ENCODE peak calls at places on chromosomes 6 and 20, in ten cellular contexts. A, P, C, D, R, S, Y, H, G and V are unnamed samples.

GRCh38 chr6:139570166-139570565 is 195.7 kb upstream of the CITED2 start:
- DNase-seq in A (no peak), P (no peak), C (no peak), D (no peak), R (no peak), S (no peak), Y (no peak), H (no peak), G (no peak), V (no peak)

GRCh38 chr6:109484161-109484560 is 1.1 kb upstream of the ZBTB24 start:
- DNase-seq in A (no peak), P (no peak), C (no peak), D (no peak), R (no peak), S (no peak), Y (no peak), H (no peak), G (no peak), V (no peak)

GRCh38 chr6:170516783-170517616 is 36.1 kb downstream of the PSMB1 start:
- DNase-seq in A (peak; percentile 1), P (peak; percentile 61), C (peak; percentile 78), D (no peak), R (peak; percentile 56), S (peak; percentile 48), Y (peak; percentile 19), H (peak; percentile 24), G (peak; percentile 41), V (peak; percentile 42)

GRCh38 chr20:50192364-50193168 is 1.9 kb downstream of the CEBPB start:
- DNase-seq in A (no peak), P (peak; percentile 92), C (peak; percentile 89), D (peak; percentile 93), R (peak; percentile 84), S (peak; percentile 65), Y (peak; percentile 87), H (peak; percentile 92), G (peak; percentile 85), V (peak; percentile 89)

GRCh38 chr20:46970937-46971630 is 76.4 kb downstream of the EYA2 start:
- DNase-seq in A (no peak), P (peak; percentile 94), C (peak; percentile 97), D (no peak), R (peak; percentile 51), S (peak; percentile 95), Y (no peak), H (no peak), G (no peak), V (no peak)

GRCh38 chr20:25056601-25057233 is 1.2 kb downstream of the ACSS1 start:
- DNase-seq in A (no peak), P (no peak), C (no peak), D (peak; percentile 94), R (no peak), S (no peak), Y (no peak), H (peak; percentile 32), G (no peak), V (no peak)

GRCh38 chr6:13286185-13286584 is 42.2 kb downstream of the TBC1D7 start:
- DNase-seq in A (no peak), P (no peak), C (no peak), D (no peak), R (no peak), S (no peak), Y (no peak), H (no peak), G (no peak), V (no peak)

GRCh38 chr6:131862486-131862885 is 54.7 kb downstream of the ENPP1 start:
- DNase-seq in A (no peak), P (no peak), C (no peak), D (no peak), R (no peak), S (no peak), Y (no peak), H (no peak), G (peak; percentile 55), V (no peak)

GRCh38 chr6:35052694-35053565 is 88.2 kb downstream of the TCP11 start:
- DNase-seq in A (no peak), P (no peak), C (peak; percentile 56), D (no peak), R (no peak), S (no peak), Y (peak; percentile 28), H (no peak), G (peak; percentile 38), V (peak; percentile 50)

GRCh38 chr6:137277971-137278602 is 58.9 kb upstream of the IFNGR1 start:
- DNase-seq in A (no peak), P (peak; percentile 40), C (peak; percentile 84), D (no peak), R (no peak), S (peak; percentile 32), Y (no peak), H (no peak), G (no peak), V (no peak)

GRCh38 chr6:72787521-72788031 is 165.7 kb downstream of the KCNQ5 start:
- DNase-seq in A (no peak), P (peak; percentile 47), C (peak; percentile 78), D (no peak), R (no peak), S (no peak), Y (no peak), H (no peak), G (no peak), V (no peak)

GRCh38 chr6:27081931-27082330 is 165.6 kb upstream of the PRSS16 start:
- DNase-seq in A (no peak), P (no peak), C (no peak), D (no peak), R (no peak), S (no peak), Y (no peak), H (no peak), G (no peak), V (no peak)

GRCh38 chr6:106972500-106972899 is 2.0 kb downstream of the CD24 start:
- DNase-seq in A (no peak), P (peak; percentile 4), C (no peak), D (no peak), R (no peak), S (no peak), Y (no peak), H (no peak), G (no peak), V (no peak)

GRCh38 chr6:70310063-70310694 is 7.3 kb upstream of the COL9A1 start:
- DNase-seq in A (no peak), P (peak; percentile 54), C (peak; percentile 53), D (no peak), R (no peak), S (peak; percentile 40), Y (no peak), H (no peak), G (no peak), V (no peak)

GRCh38 chr6:12334524-12335130 is 44.5 kb downstream of the EDN1 start:
- DNase-seq in A (no peak), P (peak; percentile 46), C (no peak), D (no peak), R (no peak), S (no peak), Y (no peak), H (no peak), G (no peak), V (no peak)

GRCh38 chr6:75437451-75438185 is 56.0 kb downstream of the FILIP1 start:
- DNase-seq in A (no peak), P (no peak), C (peak; percentile 80), D (no peak), R (no peak), S (no peak), Y (no peak), H (no peak), G (no peak), V (no peak)

GRCh38 chr6:41718828-41719227 is 16.6 kb downstream of the TFEB start:
- DNase-seq in A (no peak), P (no peak), C (no peak), D (no peak), R (no peak), S (no peak), Y (no peak), H (no peak), G (no peak), V (no peak)

GRCh38 chr6:37965964-37966676 is 146.6 kb downstream of the ZFAND3 start:
- DNase-seq in A (no peak), P (peak; percentile 12), C (peak; percentile 48), D (no peak), R (no peak), S (no peak), Y (no peak), H (no peak), G (no peak), V (no peak)

DNA sequence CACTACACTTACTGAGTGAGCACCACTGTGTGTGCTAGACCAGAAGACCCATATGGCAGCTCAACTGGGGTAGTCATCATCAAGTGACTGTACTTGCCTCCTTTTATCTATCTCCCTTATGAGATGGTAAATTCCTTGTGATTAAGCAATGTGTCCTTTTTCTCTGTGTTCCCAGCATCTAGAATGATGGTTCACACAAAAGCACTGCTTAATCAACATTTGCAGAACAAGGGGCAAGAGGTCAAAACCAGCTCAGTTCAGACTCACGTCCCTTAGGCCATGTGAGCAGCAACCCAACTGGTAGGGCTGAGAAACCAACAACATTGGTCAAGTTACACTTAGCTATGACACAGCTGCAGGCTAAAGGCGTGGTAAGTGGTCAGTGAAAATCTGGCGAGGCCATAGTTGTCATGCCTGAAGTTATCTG is 10.0 kb downstream of the TRAM2 start:
- DNase-seq in A (no peak), P (peak; percentile 83), C (peak; percentile 99), D (no peak), R (no peak), S (no peak), Y (no peak), H (no peak), G (no peak), V (no peak)
- H3K4me1 ChIP-seq in A (peaks cover 12% of the 10 kb centered on the region), P (peaks cover 54% of the 10 kb centered on the region), C (peaks cover 43% of the 10 kb centered on the region), D (peaks cover 6% of the 10 kb centered on the region), R (no peaks in the 10 kb centered on the region), S (no peaks in the 10 kb centered on the region), Y (peaks cover 5% of the 10 kb centered on the region), H (no peaks in the 10 kb centered on the region), G (peaks cover 30% of the 10 kb centered on the region), V (no peaks in the 10 kb centered on the region)

GRCh38 chr6:10404107-10404798 is 10.6 kb downstream of the TFAP2A start:
- DNase-seq in A (peak; percentile 68), P (peak; percentile 98), C (peak; percentile 90), D (peak; percentile 95), R (peak; percentile 99), S (peak; percentile 92), Y (peak; percentile 96), H (peak; percentile 76), G (peak; percentile 90), V (peak; percentile 89)
- TF ChIP-seq POLR2A in A (peak; percentile 19), P (peak; percentile 49), C (peak; percentile 30), D (no peak), R (peak; percentile 96), S (peak; percentile 69), Y (peak; percentile 35), H (no peak), G (no peak), V (no peak)

GRCh38 chr6:152648090-152648489 is 10.9 kb upstream of the SYNE1 start:
- DNase-seq in A (no peak), P (no peak), C (peak; percentile 63), D (no peak), R (no peak), S (no peak), Y (no peak), H (no peak), G (no peak), V (no peak)
- H3K4me3 ChIP-seq in A (no peak overlapping the region), P (no peak overlapping the region), C (no peak overlapping the region), D (no peak overlapping the region), R (no peak overlapping the region), S (no peak overlapping the region), Y (no peak overlapping the region), H (no peak overlapping the region), G (no peak overlapping the region), V (no peak overlapping the region)

DNA sequence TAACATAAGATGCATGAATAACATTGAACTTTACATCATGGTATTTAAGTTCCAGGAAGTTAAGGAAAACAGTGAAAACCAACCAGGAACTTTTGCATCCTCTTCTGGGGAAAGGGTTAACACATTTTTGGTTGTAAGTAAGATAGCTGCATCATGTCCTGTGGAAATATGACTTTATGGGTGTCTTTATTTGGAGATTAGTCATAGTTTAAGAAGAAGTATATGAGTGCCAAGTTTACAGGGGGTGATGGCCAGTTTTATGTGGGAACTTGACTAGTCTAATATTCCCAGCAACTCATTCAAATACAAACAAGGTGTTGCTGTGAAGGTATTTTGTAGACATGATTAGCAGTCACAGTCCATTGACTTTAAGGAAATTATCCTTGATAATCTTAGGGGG is 78.0 kb downstream of the PDE10A start:
- DNase-seq in A (no peak), P (peak; percentile 49), C (peak; percentile 81), D (no peak), R (no peak), S (no peak), Y (no peak), H (no peak), G (no peak), V (no peak)
- H3K4me1 ChIP-seq in A (no peaks in the 10 kb centered on the region), P (peaks cover 33% of the 10 kb centered on the region), C (peaks cover 9% of the 10 kb centered on the region), D (no peaks in the 10 kb centered on the region), R (no peaks in the 10 kb centered on the region), S (no peaks in the 10 kb centered on the region), Y (no peaks in the 10 kb centered on the region), H (no peaks in the 10 kb centered on the region), G (no peaks in the 10 kb centered on the region), V (no peaks in the 10 kb centered on the region)